ENCODE peak calls at places on chromosomes 3 and 15, in five cellular contexts. P, N, G, T and K are unnamed samples.

GRCh38 chr3:13136426-13136825 is 63.2 kb upstream of the IQSEC1 start:
- DNase-seq in P (no peak), N (no peak), G (no peak), T (no peak), K (no peak)

GRCh38 chr3:156685198-156685597 is 10.8 kb downstream of the TIPARP start:
- DNase-seq in P (no peak), N (peak; percentile 46), G (no peak), T (no peak), K (no peak)

GRCh38 chr3:188947983-188948657 is 223.7 kb upstream of the TPRG1 start:
- DNase-seq in P (peak; percentile 97), N (peak; percentile 100), G (no peak), T (peak; percentile 89), K (peak; percentile 98)

GRCh38 chr3:178709047-178709446 is 172.8 kb downstream of the KCNMB2 start:
- DNase-seq in P (no peak), N (no peak), G (no peak), T (no peak), K (no peak)

GRCh38 chr3:186049001-186049400 is 59.9 kb downstream of the ETV5 start:
- DNase-seq in P (no peak), N (no peak), G (no peak), T (no peak), K (no peak)

GRCh38 chr3:82773207-82773606 is 1011.8 kb upstream of the GBE1 start:
- DNase-seq in P (no peak), N (no peak), G (no peak), T (no peak), K (no peak)

GRCh38 chr15:36024066-36024465 is 478.1 kb upstream of the DPH6 start:
- DNase-seq in P (peak; percentile 3), N (peak; percentile 37), G (no peak), T (no peak), K (no peak)

GRCh38 chr15:82810061-82810862 is 834 bp downstream of the WHAMM start:
- DNase-seq in P (peak; percentile 55), N (peak; percentile 71), G (no peak), T (no peak), K (no peak)

GRCh38 chr3:172040976-172041963 is 1.9 kb downstream of the FNDC3B start:
- DNase-seq in P (peak; percentile 58), N (peak; percentile 62), G (no peak), T (no peak), K (no peak)

GRCh38 chr3:43473737-43474136 is 148.1 kb downstream of the ANO10 start:
- DNase-seq in P (no peak), N (no peak), G (no peak), T (no peak), K (no peak)

GRCh38 chr3:52522651-52523251 is 10.9 kb downstream of the NT5DC2 start:
- DNase-seq in P (no peak), N (no peak), G (peak; percentile 77), T (no peak), K (no peak)

GRCh38 chr15:39407116-39407515 is 173.8 kb upstream of the THBS1 start:
- DNase-seq in P (no peak), N (peak; percentile 48), G (no peak), T (peak; percentile 84), K (no peak)

GRCh38 chr3:142228964-142229363 is 3.6 kb upstream of the GK5 start:
- DNase-seq in P (no peak), N (no peak), G (no peak), T (no peak), K (no peak)

GRCh38 chr3:189629803-189630455 is 1.3 kb upstream of the TP63 start:
- DNase-seq in P (no peak), N (peak; percentile 42), G (no peak), T (no peak), K (no peak)

GRCh38 chr3:103923907-103924306 is 1442.8 kb upstream of the ALCAM start:
- DNase-seq in P (no peak), N (no peak), G (no peak), T (no peak), K (no peak)

GRCh38 chr3:195708626-195709481 is 11.9 kb upstream of the MUC20 start:
- DNase-seq in P (peak; percentile 46), N (no peak), G (no peak), T (no peak), K (no peak)

GRCh38 chr3:115113367-115113766 is 33.7 kb downstream of the ZBTB20 start:
- DNase-seq in P (peak; percentile 54), N (peak; percentile 19), G (no peak), T (no peak), K (no peak)

DNA sequence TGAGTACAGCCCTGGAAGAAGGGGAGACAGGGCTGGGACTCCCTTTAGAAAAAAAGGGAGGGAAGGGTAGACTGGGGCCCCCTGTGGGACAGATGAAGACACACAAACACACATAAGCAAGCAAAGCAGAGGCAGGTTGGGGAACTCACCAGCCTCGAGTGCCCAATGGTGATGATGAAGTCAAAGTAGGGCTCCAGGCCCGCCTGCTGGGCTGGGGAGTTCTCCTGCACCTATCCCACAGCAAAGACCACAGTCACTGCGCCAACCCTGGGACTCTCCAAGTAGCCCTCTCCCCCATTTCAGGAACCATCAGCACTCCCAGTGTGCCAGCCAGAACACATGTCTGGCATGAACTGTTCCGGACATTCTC is 4.1 kb downstream of the GORASP1 start:
- DNase-seq in P (no peak), N (no peak), G (no peak), T (no peak), K (no peak)
- TF ChIP-seq CTCF in P (no peak), N (no peak), G (peak; percentile 30), T (peak; percentile 8), K (no peak)

DNA sequence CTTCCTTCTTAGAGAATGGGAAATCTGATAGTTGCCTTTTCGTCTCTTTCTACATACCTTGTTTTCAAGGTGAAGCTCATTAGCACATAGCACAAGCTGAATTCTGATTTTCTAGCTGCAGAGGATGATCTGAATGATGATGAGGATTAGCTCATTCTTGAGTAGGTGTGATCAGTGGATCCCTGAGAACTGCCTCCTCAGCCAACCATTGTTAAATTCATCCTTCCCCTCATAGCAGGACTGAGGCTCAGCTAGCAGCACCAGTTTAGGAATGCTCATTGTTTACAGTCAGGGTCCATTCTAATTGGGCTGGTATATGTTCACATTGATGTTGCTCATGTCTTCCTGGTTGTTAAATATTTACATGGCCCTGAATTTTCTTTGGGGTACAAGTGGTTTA is 299.9 kb upstream of the MME start:
- DNase-seq in P (no peak), N (no peak), G (no peak), T (no peak), K (no peak)
- TF ChIP-seq CTCF in P (no peak), N (no peak), G (no peak), T (no peak), K (no peak)

GRCh38 chr3:187136347-187136746 is 2.9 kb downstream of the RPL39L start:
- DNase-seq in P (no peak), N (no peak), G (no peak), T (no peak), K (no peak)

GRCh38 chr3:187136936-187137335 is 2.4 kb downstream of the RPL39L start:
- DNase-seq in P (peak; percentile 65), N (no peak), G (no peak), T (no peak), K (no peak)

GRCh38 chr3:187139895-187140253 is 578 bp upstream of the RPL39L start:
- DNase-seq in P (no peak), N (no peak), G (no peak), T (no peak), K (no peak)

DNA sequence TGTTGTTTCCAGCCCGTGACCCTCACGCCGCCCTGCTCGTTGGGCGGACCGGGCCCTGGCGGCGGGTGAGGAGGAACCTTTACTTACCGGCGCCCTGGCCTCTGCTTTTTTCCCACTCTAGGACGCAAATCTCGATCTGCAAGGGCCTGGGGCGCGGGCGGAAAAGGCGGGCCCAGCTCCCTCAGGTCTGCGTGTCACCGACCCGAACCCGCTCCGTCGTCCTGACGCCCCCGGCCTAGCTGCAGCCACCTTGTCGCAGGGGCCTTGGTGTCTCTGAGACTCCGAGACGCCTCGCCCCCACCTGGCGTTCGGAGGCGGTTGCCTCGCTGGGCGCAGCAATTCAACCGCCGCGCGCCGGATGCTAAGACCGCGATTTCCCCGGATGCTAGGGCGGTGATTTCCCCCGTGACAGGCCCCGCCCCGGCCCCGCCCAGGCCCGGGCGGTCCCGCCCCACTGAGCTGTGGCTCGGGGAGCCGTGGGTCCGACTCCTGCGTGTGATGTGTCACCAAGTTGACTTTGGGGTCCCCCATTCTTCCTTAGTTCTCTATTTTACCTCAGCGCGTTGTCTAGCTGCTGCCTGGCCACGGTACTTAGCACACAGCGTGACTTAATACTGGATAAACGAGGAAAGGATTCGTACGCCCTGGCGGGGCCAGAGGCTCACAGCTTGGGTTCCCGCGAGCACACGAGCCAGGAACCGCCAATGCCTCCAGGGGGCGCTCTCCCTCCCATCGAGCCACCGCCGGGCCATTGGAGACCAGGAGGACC is at the start of gene RPL39L:
- DNase-seq in P (peak; percentile 80), N (peak; percentile 80), G (no peak), T (peak; percentile 56), K (peak; percentile 30)
- TF ChIP-seq CTCF in P (peak; percentile 88), N (peak; percentile 93), G (peak; percentile 98), T (peak; percentile 98), K (peak; percentile 92)

GRCh38 chr3:132268956-132269355 is 48.3 kb upstream of the ACP3 start:
- DNase-seq in P (peak; percentile 28), N (peak; percentile 48), G (no peak), T (no peak), K (no peak)
- TF ChIP-seq CTCF in P (peak; percentile 56), N (peak; percentile 67), G (peak; percentile 62), T (peak; percentile 49), K (peak; percentile 70)

GRCh38 chr15:78638658-78639314 is 2.2 kb downstream of the CHRNB4 start:
- DNase-seq in P (peak; percentile 13), N (peak; percentile 45), G (no peak), T (no peak), K (no peak)
- TF ChIP-seq CTCF in P (peak; percentile 60), N (peak; percentile 69), G (peak; percentile 88), T (peak; percentile 62), K (peak; percentile 71)

GRCh38 chr3:32420138-32420981 is 28.7 kb downstream of the CMTM7 start:
- DNase-seq in P (peak; percentile 85), N (no peak), G (no peak), T (no peak), K (peak; percentile 90)
- TF ChIP-seq CTCF in P (peak; percentile 14), N (peak; percentile 4), G (peak; percentile 21), T (peak; percentile 6), K (peak; percentile 53)